ENCODE peak calls at places on chromosomes 11 and 22, in ten cellular contexts. One of them, this sample, is unnamed.

GRCh38 chr11:68979931-68980775 is 633 bp downstream of the MRGPRD start:
- DNase-seq in A549: no peak
- DNase-seq in transverse colon: peak
- DNase-seq in K562: no peak
- DNase-seq in HCT116: no peak
- DNase-seq in stomach: no peak
- DNase-seq in IMR-90: no peak
- DNase-seq in HepG2: no peak
- DNase-seq in breast epithelium: no peak
- DNase-seq in heart left ventricle: peak
- DNase-seq in this sample: no peak

GRCh38 chr22:44567846-44568493 is 69.9 kb upstream of the RTL6 start:
- DNase-seq in A549: no peak
- DNase-seq in transverse colon: peak
- DNase-seq in K562: no peak
- DNase-seq in HCT116: peak
- DNase-seq in stomach: peak
- DNase-seq in IMR-90: peak
- DNase-seq in HepG2: peak
- DNase-seq in breast epithelium: no peak
- DNase-seq in heart left ventricle: no peak
- DNase-seq in this sample: peak

GRCh38 chr11:73989156-73989555 is 6.5 kb upstream of the UCP2 start:
- DNase-seq in A549: no peak
- DNase-seq in transverse colon: no peak
- DNase-seq in K562: no peak
- DNase-seq in HCT116: no peak
- DNase-seq in stomach: no peak
- DNase-seq in IMR-90: no peak
- DNase-seq in HepG2: no peak
- DNase-seq in breast epithelium: no peak
- DNase-seq in heart left ventricle: no peak
- DNase-seq in this sample: peak

GRCh38 chr22:31933816-31934482 is 10.4 kb upstream of the YWHAH start:
- DNase-seq in A549: no peak
- DNase-seq in transverse colon: no peak
- DNase-seq in K562: no peak
- DNase-seq in HCT116: no peak
- DNase-seq in stomach: no peak
- DNase-seq in IMR-90: no peak
- DNase-seq in HepG2: no peak
- DNase-seq in breast epithelium: no peak
- DNase-seq in heart left ventricle: no peak
- DNase-seq in this sample: no peak

GRCh38 chr22:49873228-49873940 is 19.7 kb downstream of the ZBED4 start:
- DNase-seq in A549: no peak
- DNase-seq in transverse colon: no peak
- DNase-seq in K562: no peak
- DNase-seq in HCT116: no peak
- DNase-seq in stomach: no peak
- DNase-seq in IMR-90: no peak
- DNase-seq in HepG2: no peak
- DNase-seq in breast epithelium: no peak
- DNase-seq in heart left ventricle: no peak
- DNase-seq in this sample: no peak

GRCh38 chr22:26985217-26985616 is 327.8 kb downstream of the MIAT start:
- DNase-seq in A549: no peak
- DNase-seq in transverse colon: no peak
- DNase-seq in K562: no peak
- DNase-seq in HCT116: no peak
- DNase-seq in stomach: no peak
- DNase-seq in IMR-90: no peak
- DNase-seq in HepG2: no peak
- DNase-seq in breast epithelium: no peak
- DNase-seq in heart left ventricle: no peak
- DNase-seq in this sample: no peak

GRCh38 chr22:19120829-19121630 is 1.2 kb downstream of the DGCR2 start:
- DNase-seq in A549: peak
- DNase-seq in transverse colon: peak
- DNase-seq in K562: peak
- DNase-seq in HCT116: peak
- DNase-seq in stomach: peak
- DNase-seq in IMR-90: peak
- DNase-seq in HepG2: peak
- DNase-seq in breast epithelium: peak
- DNase-seq in heart left ventricle: no peak
- DNase-seq in this sample: peak

GRCh38 chr22:50206599-50206998 is 5.8 kb downstream of the SELENOO start:
- DNase-seq in A549: no peak
- DNase-seq in transverse colon: peak
- DNase-seq in K562: peak
- DNase-seq in HCT116: no peak
- DNase-seq in stomach: no peak
- DNase-seq in IMR-90: peak
- DNase-seq in HepG2: peak
- DNase-seq in breast epithelium: no peak
- DNase-seq in heart left ventricle: peak
- DNase-seq in this sample: peak

GRCh38 chr11:109939176-109939810 is 153.9 kb upstream of the ZC3H12C start:
- DNase-seq in A549: peak
- DNase-seq in transverse colon: peak
- DNase-seq in K562: peak
- DNase-seq in HCT116: peak
- DNase-seq in stomach: no peak
- DNase-seq in IMR-90: peak
- DNase-seq in HepG2: peak
- DNase-seq in breast epithelium: no peak
- DNase-seq in heart left ventricle: no peak
- DNase-seq in this sample: peak

GRCh38 chr11:94799726-94800125 is 31.6 kb downstream of the AMOTL1 start:
- DNase-seq in A549: no peak
- DNase-seq in transverse colon: no peak
- DNase-seq in K562: no peak
- DNase-seq in HCT116: no peak
- DNase-seq in stomach: no peak
- DNase-seq in IMR-90: no peak
- DNase-seq in HepG2: no peak
- DNase-seq in breast epithelium: no peak
- DNase-seq in heart left ventricle: no peak
- DNase-seq in this sample: no peak

GRCh38 chr11:76235233-76236091 is 29.2 kb upstream of the WNT11 start:
- DNase-seq in A549: peak
- DNase-seq in transverse colon: peak
- DNase-seq in K562: peak
- DNase-seq in HCT116: peak
- DNase-seq in stomach: peak
- DNase-seq in IMR-90: peak
- DNase-seq in HepG2: peak
- DNase-seq in breast epithelium: peak
- DNase-seq in heart left ventricle: peak
- DNase-seq in this sample: peak
- TF ChIP-seq POLR2A in A549: peak
- TF ChIP-seq POLR2A in transverse colon: peak
- TF ChIP-seq POLR2A in K562: peak
- TF ChIP-seq POLR2A in HCT116: no peak
- TF ChIP-seq POLR2A in stomach: no peak
- TF ChIP-seq POLR2A in IMR-90: peak
- TF ChIP-seq POLR2A in HepG2: peak
- TF ChIP-seq POLR2A in breast epithelium: no peak
- TF ChIP-seq POLR2A in heart left ventricle: no peak
- TF ChIP-seq POLR2A in this sample: no peak

GRCh38 chr11:33310720-33311500 is 53.7 kb downstream of the HIPK3 start:
- DNase-seq in A549: no peak
- DNase-seq in transverse colon: no peak
- DNase-seq in K562: no peak
- DNase-seq in HCT116: no peak
- DNase-seq in stomach: no peak
- DNase-seq in IMR-90: peak
- DNase-seq in HepG2: no peak
- DNase-seq in breast epithelium: no peak
- DNase-seq in heart left ventricle: no peak
- DNase-seq in this sample: no peak
- TF ChIP-seq POLR2A in A549: no peak
- TF ChIP-seq POLR2A in transverse colon: no peak
- TF ChIP-seq POLR2A in K562: no peak
- TF ChIP-seq POLR2A in HCT116: no peak
- TF ChIP-seq POLR2A in stomach: no peak
- TF ChIP-seq POLR2A in IMR-90: no peak
- TF ChIP-seq POLR2A in HepG2: no peak
- TF ChIP-seq POLR2A in breast epithelium: no peak
- TF ChIP-seq POLR2A in heart left ventricle: no peak
- TF ChIP-seq POLR2A in this sample: no peak

GRCh38 chr11:65493367-65494176 is 5.3 kb upstream of the MALAT1 start:
- DNase-seq in A549: peak
- DNase-seq in transverse colon: peak
- DNase-seq in K562: no peak
- DNase-seq in HCT116: peak
- DNase-seq in stomach: peak
- DNase-seq in IMR-90: peak
- DNase-seq in HepG2: peak
- DNase-seq in breast epithelium: peak
- DNase-seq in heart left ventricle: peak
- DNase-seq in this sample: no peak
- TF ChIP-seq POLR2A in A549: no peak
- TF ChIP-seq POLR2A in transverse colon: peak
- TF ChIP-seq POLR2A in K562: no peak
- TF ChIP-seq POLR2A in HCT116: no peak
- TF ChIP-seq POLR2A in stomach: no peak
- TF ChIP-seq POLR2A in IMR-90: peak
- TF ChIP-seq POLR2A in HepG2: peak
- TF ChIP-seq POLR2A in breast epithelium: no peak
- TF ChIP-seq POLR2A in heart left ventricle: peak
- TF ChIP-seq POLR2A in this sample: no peak

DNA sequence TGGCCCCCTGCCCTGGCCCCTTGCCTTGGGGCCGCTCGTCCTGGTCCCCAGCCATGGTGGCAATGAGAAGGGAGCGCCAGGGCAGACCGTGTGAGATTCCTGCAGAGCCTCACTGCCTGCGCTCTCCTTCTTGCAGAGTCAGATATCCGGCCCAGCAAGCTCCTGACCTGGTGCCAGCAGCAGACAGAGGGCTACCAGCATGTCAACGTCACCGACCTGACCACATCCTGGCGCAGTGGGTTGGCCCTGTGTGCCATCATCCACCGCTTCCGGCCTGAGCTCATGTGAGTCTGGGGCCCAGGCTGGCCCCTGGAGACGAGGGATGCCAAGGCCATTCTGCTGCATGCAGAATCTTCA is 114.1 kb downstream of the MICAL2 start:
- DNase-seq in A549: no peak
- DNase-seq in transverse colon: peak
- DNase-seq in K562: no peak
- DNase-seq in HCT116: no peak
- DNase-seq in stomach: peak
- DNase-seq in IMR-90: peak
- DNase-seq in HepG2: no peak
- DNase-seq in breast epithelium: peak
- DNase-seq in heart left ventricle: peak
- DNase-seq in this sample: peak
- TF ChIP-seq POLR2A in A549: no peak
- TF ChIP-seq POLR2A in transverse colon: no peak
- TF ChIP-seq POLR2A in K562: no peak
- TF ChIP-seq POLR2A in HCT116: no peak
- TF ChIP-seq POLR2A in stomach: no peak
- TF ChIP-seq POLR2A in IMR-90: no peak
- TF ChIP-seq POLR2A in HepG2: no peak
- TF ChIP-seq POLR2A in breast epithelium: no peak
- TF ChIP-seq POLR2A in heart left ventricle: no peak
- TF ChIP-seq POLR2A in this sample: peak

DNA sequence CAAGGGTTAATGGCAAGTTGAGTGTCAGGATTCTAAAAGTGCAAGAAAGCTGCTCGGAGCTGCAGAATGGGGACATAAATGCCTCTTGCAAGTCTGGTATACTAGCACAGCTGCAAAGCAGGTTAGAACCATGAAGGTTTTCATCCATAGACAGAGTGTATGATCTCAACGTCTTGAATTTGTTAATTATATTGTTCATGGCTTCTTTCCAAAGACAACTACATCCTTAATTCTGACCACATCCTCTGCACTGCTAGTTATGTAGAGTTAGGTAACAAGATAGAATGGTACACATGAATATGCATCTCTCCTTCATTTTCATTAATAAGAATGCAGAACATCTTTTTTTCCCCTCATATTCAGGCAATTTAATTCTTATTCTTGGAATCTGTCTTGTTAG is 34.2 kb downstream of the EXPH5 start:
- DNase-seq in A549: no peak
- DNase-seq in transverse colon: no peak
- DNase-seq in K562: no peak
- DNase-seq in HCT116: no peak
- DNase-seq in stomach: no peak
- DNase-seq in IMR-90: peak
- DNase-seq in HepG2: no peak
- DNase-seq in breast epithelium: no peak
- DNase-seq in heart left ventricle: no peak
- DNase-seq in this sample: no peak
- TF ChIP-seq POLR2A in A549: no peak
- TF ChIP-seq POLR2A in transverse colon: no peak
- TF ChIP-seq POLR2A in K562: no peak
- TF ChIP-seq POLR2A in HCT116: no peak
- TF ChIP-seq POLR2A in stomach: no peak
- TF ChIP-seq POLR2A in IMR-90: no peak
- TF ChIP-seq POLR2A in HepG2: no peak
- TF ChIP-seq POLR2A in breast epithelium: no peak
- TF ChIP-seq POLR2A in heart left ventricle: no peak
- TF ChIP-seq POLR2A in this sample: no peak

DNA sequence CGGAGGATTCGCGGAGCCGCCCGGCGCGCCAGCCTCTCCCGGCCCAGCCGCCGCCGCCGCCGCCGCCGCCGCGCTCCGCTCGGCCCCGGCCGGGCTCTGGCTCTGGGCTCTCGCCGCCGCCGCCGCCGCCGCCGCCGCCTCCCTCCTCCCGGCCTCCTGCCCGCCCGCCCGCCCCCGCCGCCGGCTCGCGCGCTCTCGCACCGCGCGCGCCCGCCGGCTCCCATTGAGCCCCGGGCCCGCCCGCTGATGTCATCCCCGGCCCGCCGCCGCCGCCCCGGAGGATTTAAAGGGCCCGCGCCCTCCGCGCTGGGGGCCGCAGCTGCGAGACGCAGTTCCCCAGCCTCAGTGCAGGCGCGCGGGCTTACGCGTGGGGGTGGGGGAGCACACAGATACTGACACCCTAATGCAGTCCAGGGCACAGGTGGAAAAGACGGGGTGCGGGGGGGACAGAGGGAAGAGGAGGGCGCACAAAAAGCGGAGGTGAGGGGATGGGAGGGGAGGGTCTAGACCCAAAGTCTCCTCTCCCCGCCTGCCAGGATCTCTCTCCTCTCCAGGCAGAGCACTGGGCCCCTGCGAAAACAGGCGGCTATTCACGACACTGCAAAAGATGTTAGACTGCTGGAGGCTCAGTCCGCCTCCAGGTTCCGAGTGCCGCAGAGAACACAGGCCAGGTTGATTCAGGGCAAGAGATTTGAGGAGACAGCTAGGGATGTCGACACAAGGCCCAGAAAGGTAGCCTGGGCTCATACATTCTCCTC is at the start of gene CSNK1E:
- DNase-seq in A549: peak
- DNase-seq in transverse colon: peak
- DNase-seq in K562: peak
- DNase-seq in HCT116: no peak
- DNase-seq in stomach: peak
- DNase-seq in IMR-90: peak
- DNase-seq in HepG2: no peak
- DNase-seq in breast epithelium: peak
- DNase-seq in heart left ventricle: peak
- DNase-seq in this sample: peak
- TF ChIP-seq POLR2A in A549: no peak
- TF ChIP-seq POLR2A in transverse colon: no peak
- TF ChIP-seq POLR2A in K562: peak
- TF ChIP-seq POLR2A in HCT116: no peak
- TF ChIP-seq POLR2A in stomach: no peak
- TF ChIP-seq POLR2A in IMR-90: no peak
- TF ChIP-seq POLR2A in HepG2: peak
- TF ChIP-seq POLR2A in breast epithelium: no peak
- TF ChIP-seq POLR2A in heart left ventricle: peak
- TF ChIP-seq POLR2A in this sample: no peak

This sample was measured in erythroblast.